ENCODE peak calls at places on chromosomes 5 and 9, in nine cellular contexts. S is BJ, X is GM12865, I is transverse colon, Z is fibroblast of mammary gland, L is breast epithelium, J is right lobe of liver, V is IMR-90, M is fibroblast of pulmonary artery. Q is an unnamed sample.

GRCh38 chr5:82599030-82599429 is 320.9 kb upstream of the RPS23 start:
- DNase-seq in Z (no peak), L (no peak), S (no peak), M (no peak), X (no peak), J (no peak), V (no peak), I (no peak), Q (no peak)

GRCh38 chr5:25544652-25545249 is 900.0 kb upstream of the CDH10 start:
- DNase-seq in J (peak), Z (peak), S (no peak), V (no peak), L (no peak), X (peak), I (no peak), M (peak), Q (no peak)

GRCh38 chr9:124180557-124180956 is 77.2 kb upstream of the NEK6 start:
- DNase-seq in L (no peak), I (peak), S (no peak), V (peak), Z (peak), J (no peak), M (peak), X (no peak), Q (no peak)

GRCh38 chr9:133583111-133583510 is 26.1 kb downstream of the FAM163B start:
- DNase-seq in Z (no peak), J (no peak), S (no peak), L (no peak), M (no peak), X (no peak), V (no peak), I (no peak), Q (no peak)

GRCh38 chr5:26942481-26942880 is 95.9 kb downstream of the CDH9 start:
- DNase-seq in L (no peak), M (peak), V (peak), I (no peak), S (no peak), X (no peak), J (no peak), Z (no peak), Q (no peak)

GRCh38 chr5:99130081-99130480 is 201.3 kb upstream of the CHD1 start:
- DNase-seq in M (no peak), I (no peak), Z (no peak), X (no peak), S (no peak), V (no peak), J (no peak), L (no peak), Q (no peak)

GRCh38 chr9:81844131-81844567 is 84.1 kb upstream of the SPATA31D4 start:
- DNase-seq in X (no peak), Z (no peak), V (no peak), S (no peak), M (no peak), I (no peak), J (no peak), L (no peak), Q (no peak)

GRCh38 chr9:77808750-77809079 is 160.6 kb upstream of the GNA14 start:
- DNase-seq in X (no peak), J (no peak), S (no peak), L (no peak), V (no peak), I (no peak), Z (peak), M (no peak), Q (no peak)

GRCh38 chr5:145984072-145984471 is 47.7 kb downstream of the SH3RF2 start:
- DNase-seq in X (no peak), V (no peak), Z (no peak), I (no peak), L (no peak), J (no peak), S (no peak), M (no peak), Q (no peak)

GRCh38 chr5:116923344-116923743 is 348.7 kb upstream of the SEMA6A start:
- DNase-seq in X (no peak), L (no peak), S (no peak), J (no peak), M (no peak), Z (no peak), I (no peak), V (no peak), Q (no peak)

GRCh38 chr9:89745601-89746376 is 141.0 kb downstream of the GADD45G start:
- DNase-seq in M (no peak), I (no peak), X (no peak), V (no peak), Z (no peak), L (no peak), J (no peak), S (no peak), Q (no peak)

GRCh38 chr5:93677344-93678021 is 63.9 kb downstream of the POU5F2 start:
- DNase-seq in I (no peak), S (peak), J (no peak), Z (peak), L (no peak), M (peak), X (no peak), V (peak), Q (no peak)

GRCh38 chr9:133713211-133713959 is 24.8 kb downstream of the SARDH start:
- DNase-seq in X (no peak), M (no peak), I (no peak), Z (no peak), J (peak), L (no peak), S (no peak), V (no peak), Q (peak)

GRCh38 chr5:41009228-41009627 is 61.9 kb downstream of the MROH2B start:
- DNase-seq in L (no peak), M (peak), J (no peak), S (no peak), I (no peak), V (peak), X (no peak), Z (peak), Q (no peak)

GRCh38 chr5:143435207-143435657 is 31.7 kb upstream of the NR3C1 start:
- DNase-seq in V (peak), M (peak), J (no peak), X (peak), S (no peak), I (peak), Z (no peak), L (no peak), Q (peak)

GRCh38 chr9:134065720-134066419 is 2.0 kb downstream of the BRD3 start:
- DNase-seq in X (peak), I (peak), L (no peak), Z (peak), J (peak), V (peak), M (peak), S (no peak), Q (no peak)

GRCh38 chr5:118220491-118220890 is 767.9 kb downstream of the DTWD2 start:
- DNase-seq in Z (peak), L (no peak), X (no peak), M (no peak), V (no peak), I (no peak), S (peak), J (no peak), Q (no peak)

GRCh38 chr9:116027951-116028350 is 125.6 kb upstream of the PAPPA start:
- DNase-seq in J (no peak), I (no peak), L (no peak), X (no peak), Z (peak), S (no peak), V (peak), M (peak), Q (no peak)

GRCh38 chr5:115977988-115978387 is 15.7 kb downstream of the LVRN start:
- DNase-seq in I (no peak), M (peak), X (peak), J (no peak), Z (peak), S (peak), L (no peak), V (peak), Q (no peak)

GRCh38 chr5:111735829-111736228 is 21.2 kb downstream of the NREP start:
- DNase-seq in I (peak), J (peak), V (peak), Z (peak), X (no peak), S (peak), M (peak), L (no peak), Q (no peak)

GRCh38 chr9:122251351-122251750 is 13.3 kb downstream of the RBM18 start:
- DNase-seq in M (no peak), X (no peak), I (no peak), J (no peak), V (no peak), L (no peak), Z (no peak), S (no peak), Q (no peak)

GRCh38 chr9:110256142-110256391 is 240 bp downstream of the TXN start:
- DNase-seq in I (no peak), V (no peak), X (peak), M (no peak), Z (no peak), J (no peak), L (no peak), S (no peak), Q (no peak)

DNA sequence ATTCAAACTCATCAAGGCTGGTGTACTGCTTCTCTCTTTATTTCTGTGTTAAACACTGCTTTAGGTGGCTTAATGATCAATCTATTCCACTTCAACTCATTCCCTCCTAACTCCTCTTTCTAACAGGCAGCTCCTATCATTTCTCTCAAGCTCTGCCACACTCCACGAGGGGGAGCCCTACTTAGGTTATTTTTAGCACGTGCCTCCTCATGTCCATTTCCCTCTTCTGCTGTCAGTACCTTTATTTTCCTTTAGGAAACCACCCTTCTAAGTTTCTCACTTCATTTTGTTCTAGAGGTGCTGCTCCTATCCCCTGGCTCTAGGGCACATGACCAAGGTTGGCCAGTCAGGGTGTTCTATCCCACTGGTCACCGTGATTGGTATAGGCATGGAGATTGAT is 6.7 kb upstream of the BRINP1 start:
- DNase-seq in M (no peak), L (no peak), V (no peak), S (no peak), J (no peak), I (peak), X (peak), Z (peak), Q (no peak)
- TF ChIP-seq CTCF in M (no peak), L (no peak), V (no peak), S (peak), J (peak), I (no peak), X (peak), Z (peak), Q (no peak)

GRCh38 chr9:93910598-93910997 is 44.6 kb downstream of the BARX1 start:
- DNase-seq in S (no peak), I (no peak), J (no peak), X (no peak), V (no peak), L (no peak), Z (no peak), M (no peak), Q (no peak)
- TF ChIP-seq CTCF in S (no peak), I (no peak), J (no peak), X (no peak), V (no peak), L (no peak), Z (no peak), M (no peak), Q (no peak)

GRCh38 chr5:169200086-169200778 is 100.7 kb downstream of the SLIT3 start:
- DNase-seq in S (no peak), L (no peak), M (no peak), J (no peak), I (no peak), Z (no peak), X (no peak), V (no peak), Q (no peak)

GRCh38 chr5:169195601-169196000 is 105.3 kb downstream of the SLIT3 start:
- DNase-seq in I (no peak), Z (peak), M (peak), X (no peak), J (no peak), L (no peak), S (no peak), V (no peak), Q (no peak)

GRCh38 chr5:169196059-169196458 is 104.9 kb downstream of the SLIT3 start:
- DNase-seq in J (no peak), V (no peak), X (no peak), I (no peak), M (no peak), Z (peak), L (no peak), S (no peak), Q (no peak)

GRCh38 chr5:169201597-169201996 is 99.3 kb downstream of the SLIT3 start:
- DNase-seq in I (no peak), X (no peak), V (no peak), S (no peak), Z (peak), J (no peak), L (no peak), M (no peak), Q (no peak)

DNA sequence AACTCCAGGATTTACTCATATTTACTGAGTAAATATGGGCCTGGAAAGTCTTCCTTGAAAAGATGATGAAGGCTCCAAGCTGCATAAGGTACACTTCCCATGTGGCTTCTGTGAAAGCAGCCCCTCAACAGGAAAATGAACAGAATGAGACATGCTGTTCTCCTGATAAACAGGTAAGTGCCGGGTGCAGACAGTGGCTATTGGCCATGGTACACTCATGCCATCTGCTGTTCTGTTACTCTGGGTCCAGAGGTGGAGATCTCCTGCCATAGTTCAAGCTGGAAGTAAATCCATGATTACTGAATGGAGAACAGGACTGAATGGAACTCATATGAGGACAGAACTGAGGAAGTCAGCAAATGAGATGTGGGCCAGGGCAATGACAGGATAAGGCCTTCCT is 103.6 kb downstream of the SLIT3 start:
- DNase-seq in X (no peak), L (peak), V (no peak), J (no peak), I (peak), Z (no peak), S (no peak), M (no peak), Q (no peak)
- TF ChIP-seq CTCF in X (no peak), L (peak), V (no peak), J (no peak), I (no peak), Z (no peak), S (no peak), M (no peak), Q (no peak)

GRCh38 chr5:5881294-5881693 is 458.8 kb downstream of the ICE1 start:
- DNase-seq in I (no peak), Z (no peak), J (no peak), V (no peak), L (no peak), M (no peak), S (no peak), X (peak), Q (no peak)
- TF ChIP-seq CTCF in I (no peak), Z (no peak), J (no peak), V (no peak), L (no peak), M (no peak), S (no peak), X (peak), Q (no peak)

DNA sequence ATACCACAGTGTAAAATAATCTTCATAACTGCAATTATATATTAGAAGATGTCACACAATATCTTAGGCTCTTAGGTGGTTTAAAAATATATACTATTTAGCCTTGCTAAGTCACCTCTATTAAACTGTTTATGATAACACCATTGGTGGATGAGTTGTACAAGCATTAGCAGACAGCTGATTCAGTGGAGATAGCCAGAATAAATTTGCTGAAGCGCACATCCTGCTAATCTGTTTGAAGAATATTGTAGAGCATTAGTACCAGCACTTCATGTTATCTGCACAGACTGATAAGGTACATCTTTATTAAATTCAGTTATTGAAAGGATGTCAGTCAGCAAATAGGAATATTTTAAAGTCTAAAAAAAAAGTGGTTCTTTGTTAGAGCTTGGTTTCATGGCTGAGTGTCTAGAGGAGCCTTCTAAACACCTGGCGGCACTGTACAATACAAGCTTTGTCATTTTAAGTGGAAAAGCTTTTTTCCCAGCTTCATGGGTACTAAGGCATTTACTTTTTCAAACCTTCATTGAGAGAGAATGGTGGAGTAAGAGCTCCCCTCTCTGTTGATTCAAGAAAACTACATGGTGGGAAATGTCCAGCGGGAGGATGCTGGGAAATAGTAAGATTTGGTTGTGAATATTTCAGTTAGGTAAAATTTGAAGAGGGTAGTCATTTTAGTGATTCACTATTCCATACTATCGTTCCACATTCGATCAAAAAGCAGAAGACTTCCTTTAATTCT is 275.1 kb downstream of the SLF1 start:
- DNase-seq in Z (peak), V (peak), X (peak), I (no peak), L (no peak), J (no peak), M (peak), S (no peak), Q (no peak)
- TF ChIP-seq CTCF in Z (peak), V (peak), X (peak), I (no peak), L (no peak), J (no peak), M (peak), S (peak), Q (no peak)

GRCh38 chr9:38380230-38380871 is 12.2 kb upstream of the ALDH1B1 start:
- DNase-seq in I (no peak), S (no peak), J (no peak), L (no peak), Z (no peak), V (peak), X (no peak), M (no peak), Q (no peak)
- TF ChIP-seq CTCF in I (no peak), S (no peak), J (no peak), L (no peak), Z (no peak), V (no peak), X (no peak), M (no peak), Q (no peak)

Q was measured in activated B cell treated with CpG ODN at 0.5 μM for 24 hours.